ENCODE peak calls at places on chromosomes 11 and 22, in ten cellular contexts. M, K, D, T, Q, L, V, N, E and G are unnamed samples.

GRCh38 chr11:132638421-132638820 is 893.9 kb downstream of the OPCML start:
- DNase-seq in M (no peak), K (no peak), D (no peak), T (no peak), Q (no peak), L (no peak), V (no peak), N (no peak), E (no peak), G (no peak)

GRCh38 chr11:9617960-9618359 is 44.5 kb downstream of the WEE1 start:
- DNase-seq in M (no peak), K (no peak), D (no peak), T (no peak), Q (no peak), L (no peak), V (no peak), N (peak), E (no peak), G (peak)

GRCh38 chr11:32333335-32333991 is 101.9 kb downstream of the WT1 start:
- DNase-seq in M (no peak), K (peak), D (peak), T (peak), Q (no peak), L (no peak), V (peak), N (peak), E (peak), G (peak)

GRCh38 chr22:35430897-35431322 is 31.0 kb downstream of the MCM5 start:
- DNase-seq in M (no peak), K (peak), D (peak), T (peak), Q (peak), L (peak), V (peak), N (peak), E (peak), G (peak)

GRCh38 chr11:4027746-4028145 is 66.9 kb upstream of the RRM1 start:
- DNase-seq in M (no peak), K (no peak), D (no peak), T (no peak), Q (no peak), L (no peak), V (no peak), N (no peak), E (no peak), G (no peak)

GRCh38 chr11:97756571-97757335 is 1264.0 kb upstream of the CNTN5 start:
- DNase-seq in M (no peak), K (no peak), D (no peak), T (no peak), Q (no peak), L (no peak), V (no peak), N (no peak), E (no peak), G (no peak)

GRCh38 chr22:27252282-27253049 is 549.1 kb downstream of the MN1 start:
- DNase-seq in M (no peak), K (no peak), D (no peak), T (peak), Q (no peak), L (no peak), V (no peak), N (peak), E (no peak), G (peak)

GRCh38 chr11:95897731-95898130 is 26.2 kb downstream of the MTMR2 start:
- DNase-seq in M (no peak), K (no peak), D (no peak), T (peak), Q (no peak), L (no peak), V (no peak), N (no peak), E (no peak), G (no peak)

GRCh38 chr11:85845052-85845631 is 10.0 kb upstream of the CCDC83 start:
- DNase-seq in M (no peak), K (no peak), D (no peak), T (peak), Q (no peak), L (no peak), V (no peak), N (peak), E (no peak), G (no peak)

GRCh38 chr11:113161671-113162589 is 152.5 kb upstream of the TTC12 start:
- DNase-seq in M (no peak), K (no peak), D (no peak), T (no peak), Q (no peak), L (no peak), V (no peak), N (no peak), E (no peak), G (no peak)

GRCh38 chr11:68302256-68303054 is 9.9 kb upstream of the LRP5 start:
- DNase-seq in M (no peak), K (no peak), D (peak), T (peak), Q (peak), L (no peak), V (peak), N (no peak), E (no peak), G (no peak)

DNA sequence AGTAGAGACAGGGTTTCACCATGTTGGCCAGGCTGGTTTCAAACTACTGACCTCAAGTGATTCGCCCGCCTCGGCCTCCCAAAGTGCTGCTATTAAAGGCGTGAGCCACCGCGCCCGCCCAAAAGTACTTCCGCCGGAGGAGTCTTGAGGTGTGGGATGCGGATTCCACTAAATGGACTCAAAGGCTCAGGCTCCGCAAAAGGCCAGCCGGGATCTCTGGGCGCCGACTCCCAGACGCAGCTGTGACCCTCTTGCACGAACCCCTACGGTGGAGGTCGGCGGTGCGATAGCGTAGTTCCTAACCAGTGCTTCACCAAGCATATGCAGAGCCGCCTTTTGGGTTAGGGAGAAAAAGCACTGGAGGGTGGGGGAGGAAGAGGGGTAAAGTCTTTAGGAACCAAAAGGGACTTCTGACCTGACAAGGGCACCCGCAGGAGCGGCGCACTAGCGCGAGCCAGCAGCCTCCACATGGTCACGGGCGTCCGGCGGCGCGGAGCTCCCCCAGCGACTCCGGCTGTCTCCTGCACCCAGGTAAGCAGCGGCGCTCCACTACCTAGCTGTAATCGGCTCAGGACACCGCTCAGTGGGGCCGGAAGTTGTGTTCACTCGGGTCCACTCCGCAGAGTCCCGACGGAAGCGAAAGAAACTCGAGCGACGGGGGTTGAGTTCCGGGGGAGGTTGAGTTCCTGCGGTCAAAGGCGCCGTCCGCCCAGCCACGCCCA is at the start of gene MRPL16:
- DNase-seq in M (peak), K (peak), D (peak), T (peak), Q (peak), L (peak), V (peak), N (peak), E (peak), G (peak)
- TF ChIP-seq CTCF in M (peak), K (no peak), D (no peak), T (peak), Q (no peak), L (peak), V (peak), N (no peak), E (no peak), G (no peak)

DNA sequence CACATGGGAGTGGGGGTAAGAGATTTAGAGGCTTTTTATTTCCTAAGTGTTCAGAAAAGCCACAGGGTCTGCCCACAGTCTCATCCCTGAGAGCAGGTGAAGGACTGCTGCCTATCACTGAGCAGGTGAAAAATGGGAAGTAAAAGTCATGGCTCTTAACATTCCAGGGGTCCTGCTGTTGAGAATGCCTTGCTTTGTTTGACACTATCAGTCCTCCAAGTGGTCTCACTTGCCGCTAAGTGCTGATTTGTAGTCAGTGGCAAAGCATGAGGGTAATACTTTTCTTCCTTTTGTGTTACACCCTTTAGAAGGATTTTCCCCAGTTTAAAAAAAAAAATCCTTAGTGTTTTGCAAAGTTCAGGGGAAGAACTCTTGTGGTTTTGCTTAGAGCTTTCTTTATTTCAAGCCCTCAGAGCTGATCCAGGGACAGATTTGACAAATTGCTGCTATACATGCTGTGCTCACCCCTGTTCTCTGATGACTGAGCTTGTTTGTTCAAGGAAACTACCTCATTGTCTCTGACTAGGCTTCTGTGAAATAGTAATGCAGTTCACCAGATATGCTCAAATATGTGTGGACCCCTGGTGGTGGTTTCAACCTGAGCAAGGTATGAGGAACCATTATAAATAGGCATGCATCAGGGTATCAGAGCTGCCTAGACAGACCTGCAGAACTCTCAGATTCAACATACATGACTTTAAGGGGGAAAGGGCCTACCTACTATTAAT is 141.0 kb downstream of the ARHGAP42 start:
- DNase-seq in M (no peak), K (no peak), D (no peak), T (peak), Q (peak), L (no peak), V (no peak), N (peak), E (no peak), G (no peak)
- TF ChIP-seq CTCF in M (peak), K (no peak), D (no peak), T (peak), Q (peak), L (no peak), V (no peak), N (peak), E (no peak), G (peak)

GRCh38 chr11:72814139-72814830 is at the start of gene ATG16L2:
- DNase-seq in M (no peak), K (peak), D (peak), T (peak), Q (peak), L (peak), V (peak), N (peak), E (peak), G (peak)
- TF ChIP-seq CTCF in M (no peak), K (no peak), D (no peak), T (no peak), Q (no peak), L (peak), V (no peak), N (no peak), E (peak), G (no peak)

GRCh38 chr11:119692547-119692834 is 36.5 kb downstream of the NECTIN1 start:
- DNase-seq in M (no peak), K (no peak), D (no peak), T (no peak), Q (no peak), L (no peak), V (no peak), N (no peak), E (no peak), G (no peak)

GRCh38 chr11:119691701-119692546 is 37.1 kb downstream of the NECTIN1 start:
- DNase-seq in M (peak), K (no peak), D (no peak), T (no peak), Q (no peak), L (no peak), V (no peak), N (no peak), E (peak), G (no peak)

GRCh38 chr11:119693253-119693815 is 35.7 kb downstream of the NECTIN1 start:
- DNase-seq in M (no peak), K (no peak), D (no peak), T (no peak), Q (no peak), L (no peak), V (no peak), N (no peak), E (no peak), G (no peak)

GRCh38 chr11:119689318-119689717 is 39.7 kb downstream of the NECTIN1 start:
- DNase-seq in M (no peak), K (no peak), D (no peak), T (no peak), Q (no peak), L (no peak), V (no peak), N (no peak), E (no peak), G (no peak)

DNA sequence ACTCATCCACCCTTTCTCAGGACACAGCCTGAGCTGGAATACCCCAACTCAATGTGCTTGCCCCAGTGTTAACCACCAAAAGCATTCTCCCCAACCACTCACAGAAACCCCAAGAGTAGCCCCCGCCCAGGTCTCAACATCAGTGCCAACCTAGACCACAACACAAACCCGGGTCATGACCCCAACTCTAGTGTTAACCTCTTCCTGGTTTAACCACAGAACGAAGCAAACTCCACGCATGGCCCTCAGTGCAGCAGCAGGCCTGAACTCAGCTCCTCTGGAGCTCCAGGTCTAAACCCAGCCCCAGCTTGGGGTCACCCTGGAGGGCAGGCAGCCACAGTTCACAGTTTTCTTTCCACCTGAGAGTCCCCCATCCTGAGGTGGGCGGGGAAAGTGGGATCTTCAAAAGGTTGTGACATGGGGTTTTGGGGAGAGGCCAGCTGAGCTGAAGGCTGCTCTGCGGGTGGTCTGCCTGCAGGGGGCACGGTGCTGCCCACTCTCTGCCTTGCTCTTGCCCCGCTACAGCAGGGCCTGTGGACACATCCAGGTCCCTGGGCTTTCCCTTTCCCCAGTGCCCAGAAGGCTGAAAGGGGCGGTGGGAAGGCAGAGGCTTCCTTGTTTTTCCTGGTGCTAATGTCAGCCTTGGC is 37.9 kb downstream of the NECTIN1 start:
- DNase-seq in M (no peak), K (no peak), D (no peak), T (no peak), Q (no peak), L (no peak), V (no peak), N (no peak), E (no peak), G (no peak)
- TF ChIP-seq CTCF in M (no peak), K (peak), D (no peak), T (no peak), Q (no peak), L (no peak), V (no peak), N (no peak), E (no peak), G (no peak)

GRCh38 chr22:22348127-22348814 is 103.7 kb downstream of the VPREB1 start:
- DNase-seq in M (no peak), K (peak), D (no peak), T (peak), Q (peak), L (no peak), V (no peak), N (no peak), E (no peak), G (no peak)
- TF ChIP-seq CTCF in M (peak), K (no peak), D (no peak), T (peak), Q (peak), L (no peak), V (no peak), N (peak), E (no peak), G (no peak)

DNA sequence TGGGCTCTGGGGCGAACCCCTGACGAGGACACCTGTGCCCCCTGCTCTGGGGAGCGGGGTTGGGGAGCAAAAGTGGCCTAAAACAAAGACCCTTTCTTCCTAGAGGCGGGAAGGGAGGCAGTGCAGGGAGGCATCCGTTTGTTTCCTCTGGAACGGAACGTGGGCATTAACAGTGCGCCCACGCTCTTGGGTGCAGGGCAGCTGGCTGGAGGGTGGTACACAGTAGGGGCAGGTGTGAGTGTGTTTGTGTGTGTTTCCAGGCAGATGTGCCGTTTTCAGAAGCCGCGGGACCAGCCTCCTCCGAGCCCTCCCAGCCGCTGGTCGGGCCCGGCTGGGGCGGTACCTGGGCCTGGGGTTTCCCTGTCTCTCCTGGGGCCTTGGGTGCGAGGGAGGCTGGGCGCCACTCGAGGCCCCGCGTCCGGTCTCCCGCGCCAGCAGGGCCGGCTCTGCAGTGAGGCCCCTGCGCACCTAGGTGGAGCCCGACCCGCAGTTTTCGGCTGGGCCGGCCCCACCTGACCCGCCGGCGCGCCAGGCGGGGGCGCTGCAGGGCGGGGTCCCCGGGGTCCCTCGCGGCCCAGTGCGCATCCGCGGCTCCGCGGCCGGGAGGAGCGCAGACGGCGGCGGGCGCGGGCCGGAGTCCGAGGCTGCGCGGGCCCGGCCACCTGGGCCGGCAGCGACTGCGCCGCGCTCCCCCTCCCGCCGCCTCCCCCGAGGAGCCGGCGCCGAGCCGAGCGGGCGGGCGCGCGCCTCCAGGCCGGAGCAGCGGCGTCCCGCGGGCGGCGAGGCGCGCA is 1252.7 kb downstream of the BRD1 start:
- DNase-seq in M (no peak), K (peak), D (peak), T (no peak), Q (no peak), L (no peak), V (peak), N (peak), E (peak), G (no peak)
- TF ChIP-seq CTCF in M (peak), K (peak), D (no peak), T (no peak), Q (no peak), L (no peak), V (no peak), N (no peak), E (peak), G (no peak)

GRCh38 chr11:1919428-1920127 is at the start of gene TNNT3:
- DNase-seq in M (peak), K (no peak), D (no peak), T (no peak), Q (no peak), L (no peak), V (no peak), N (no peak), E (no peak), G (no peak)

GRCh38 chr11:1916132-1916985 is 3.1 kb upstream of the TNNT3 start:
- DNase-seq in M (no peak), K (no peak), D (peak), T (no peak), Q (no peak), L (peak), V (no peak), N (no peak), E (no peak), G (no peak)

GRCh38 chr11:1918436-1919315 is 827 bp upstream of the TNNT3 start:
- DNase-seq in M (no peak), K (no peak), D (peak), T (no peak), Q (no peak), L (no peak), V (no peak), N (no peak), E (no peak), G (no peak)

GRCh38 chr11:1916986-1917522 is 2.4 kb upstream of the TNNT3 start:
- DNase-seq in M (no peak), K (no peak), D (no peak), T (no peak), Q (no peak), L (no peak), V (no peak), N (no peak), E (no peak), G (no peak)

DNA sequence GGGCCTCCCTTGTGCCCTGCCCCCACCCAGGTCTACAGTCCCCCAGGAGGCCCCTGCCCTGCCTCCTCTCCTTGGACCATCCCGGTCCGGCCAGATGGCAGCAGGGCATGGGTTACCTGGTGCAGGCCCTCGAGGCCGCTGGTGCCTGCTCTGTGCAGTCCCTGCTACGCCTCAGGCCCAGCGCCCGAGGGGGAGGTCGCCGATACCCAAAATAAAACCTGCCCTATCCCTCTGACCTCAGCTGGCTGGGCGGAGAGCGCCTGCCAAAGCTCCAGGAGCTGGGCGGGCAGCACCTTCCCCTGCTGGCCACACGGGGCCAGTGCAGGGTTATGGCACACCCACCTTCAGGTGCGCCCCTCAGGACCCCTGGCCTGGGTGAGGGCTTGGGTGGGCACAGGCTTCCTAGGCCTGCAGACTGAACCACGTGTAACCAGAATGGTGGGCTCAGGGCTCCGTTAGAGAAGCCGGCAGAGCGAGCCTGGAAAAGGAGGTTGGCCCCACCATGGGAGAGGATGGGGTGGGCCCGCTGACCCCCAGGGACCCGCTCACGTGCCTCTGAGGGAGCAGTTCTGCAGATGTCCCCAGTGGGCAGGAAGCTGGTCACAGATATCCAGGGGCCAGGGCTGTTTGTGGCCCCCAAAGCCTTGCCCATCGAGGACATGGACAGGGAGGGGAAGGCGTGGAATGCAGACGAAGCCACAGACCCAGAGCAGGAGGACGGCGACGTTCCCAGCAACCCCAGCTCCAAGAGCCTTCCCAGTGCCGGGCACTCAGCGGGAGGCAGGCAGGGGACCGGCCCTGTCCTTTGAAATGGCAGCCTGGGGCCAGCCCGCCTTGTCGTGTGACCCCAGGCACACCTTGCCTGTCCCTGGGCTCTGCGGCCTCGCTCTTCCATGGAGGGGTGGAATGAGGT is 1.7 kb upstream of the TNNT3 start:
- DNase-seq in M (no peak), K (no peak), D (peak), T (no peak), Q (no peak), L (peak), V (no peak), N (no peak), E (no peak), G (no peak)
- TF ChIP-seq CTCF in M (no peak), K (peak), D (no peak), T (peak), Q (peak), L (peak), V (peak), N (peak), E (no peak), G (peak)